ENCODE peak calls at places on chromosomes 6 and 20, in five cellular contexts. One of them, this sample, is unnamed.

GRCh38 chr6:129494099-129494498 is 215.9 kb downstream of the ARHGAP18 start:
- DNase-seq in activated naive CD4-positive, alpha-beta T cell: no peak
- DNase-seq in GM12864: no peak
- DNase-seq in epithelial cell of esophagus: no peak
- DNase-seq in central memory CD8-positive, alpha-beta T cell: no peak
- DNase-seq in this sample: no peak

GRCh38 chr20:41133709-41134361 is 3.5 kb upstream of the PLCG1 start:
- DNase-seq in activated naive CD4-positive, alpha-beta T cell: no peak
- DNase-seq in GM12864: peak
- DNase-seq in epithelial cell of esophagus: peak
- DNase-seq in central memory CD8-positive, alpha-beta T cell: no peak
- DNase-seq in this sample: no peak

GRCh38 chr6:17086469-17086868 is 15.4 kb upstream of the STMND1 start:
- DNase-seq in activated naive CD4-positive, alpha-beta T cell: no peak
- DNase-seq in GM12864: peak
- DNase-seq in epithelial cell of esophagus: peak
- DNase-seq in central memory CD8-positive, alpha-beta T cell: no peak
- DNase-seq in this sample: no peak

GRCh38 chr6:44036196-44036595 is 91.1 kb downstream of the MRPL14 start:
- DNase-seq in activated naive CD4-positive, alpha-beta T cell: no peak
- DNase-seq in GM12864: no peak
- DNase-seq in epithelial cell of esophagus: peak
- DNase-seq in central memory CD8-positive, alpha-beta T cell: no peak
- DNase-seq in this sample: no peak

GRCh38 chr20:15214051-15214450 is 876.6 kb upstream of the FLRT3 start:
- DNase-seq in activated naive CD4-positive, alpha-beta T cell: no peak
- DNase-seq in GM12864: no peak
- DNase-seq in epithelial cell of esophagus: no peak
- DNase-seq in central memory CD8-positive, alpha-beta T cell: no peak
- DNase-seq in this sample: no peak

GRCh38 chr6:150813319-150813992 is 52.0 kb upstream of the MTHFD1L start:
- DNase-seq in activated naive CD4-positive, alpha-beta T cell: no peak
- DNase-seq in GM12864: peak
- DNase-seq in epithelial cell of esophagus: peak
- DNase-seq in central memory CD8-positive, alpha-beta T cell: no peak
- DNase-seq in this sample: no peak

GRCh38 chr6:158628542-158628941 is 16.0 kb downstream of the DYNLT1 start:
- DNase-seq in activated naive CD4-positive, alpha-beta T cell: no peak
- DNase-seq in GM12864: no peak
- DNase-seq in epithelial cell of esophagus: no peak
- DNase-seq in central memory CD8-positive, alpha-beta T cell: no peak
- DNase-seq in this sample: no peak

GRCh38 chr20:5000263-5001173 is 792 bp downstream of the SLC23A2 start:
- DNase-seq in activated naive CD4-positive, alpha-beta T cell: no peak
- DNase-seq in GM12864: no peak
- DNase-seq in epithelial cell of esophagus: no peak
- DNase-seq in central memory CD8-positive, alpha-beta T cell: no peak
- DNase-seq in this sample: no peak

GRCh38 chr20:47664744-47665143 is 120.5 kb downstream of the SULF2 start:
- DNase-seq in activated naive CD4-positive, alpha-beta T cell: no peak
- DNase-seq in GM12864: no peak
- DNase-seq in epithelial cell of esophagus: no peak
- DNase-seq in central memory CD8-positive, alpha-beta T cell: no peak
- DNase-seq in this sample: no peak

GRCh38 chr20:49579195-49579594 is 11.3 kb upstream of the PTGIS start:
- DNase-seq in activated naive CD4-positive, alpha-beta T cell: no peak
- DNase-seq in GM12864: no peak
- DNase-seq in epithelial cell of esophagus: no peak
- DNase-seq in central memory CD8-positive, alpha-beta T cell: no peak
- DNase-seq in this sample: no peak